ENCODE peak calls at places on chromosome 22, in four cellular contexts. H is IMR-90, K is uterus, I is Peyer's patch. E is an unnamed sample.

GRCh38 chr22:43409800-43410199 is 2.0 kb upstream of the MPPED1 start:
- DNase-seq in H (no peak), K (no peak), I (no peak), E (no peak)

GRCh38 chr22:45217345-45217744 is 23.3 kb downstream of the KIAA0930 start:
- DNase-seq in H (no peak), K (no peak), I (no peak), E (no peak)

GRCh38 chr22:20001082-20001638 is 15.5 kb downstream of the ARVCF start:
- DNase-seq in H (peak; percentile 43), K (no peak), I (no peak), E (no peak)

GRCh38 chr22:19797086-19797485 is 36.5 kb downstream of the TBX1 start:
- DNase-seq in H (no peak), K (no peak), I (no peak), E (no peak)

GRCh38 chr22:23128269-23129108 is 13.3 kb downstream of the RSPH14 start:
- DNase-seq in H (peak; percentile 84), K (peak; percentile 66), I (peak; percentile 88), E (peak; percentile 50)

GRCh38 chr22:30426395-30427353 is 1.1 kb downstream of the MTFP1 start:
- DNase-seq in H (peak; percentile 59), K (peak; percentile 68), I (peak; percentile 94), E (no peak)

GRCh38 chr22:36954251-36955014 is 41.0 kb downstream of the CSF2RB start:
- DNase-seq in H (no peak), K (no peak), I (no peak), E (no peak)

GRCh38 chr22:33271390-33272161 is 213.4 kb upstream of the SYN3 start:
- DNase-seq in H (peak; percentile 13), K (peak; percentile 36), I (peak; percentile 51), E (no peak)

GRCh38 chr22:44407404-44408226 is 90.4 kb downstream of the RTL6 start:
- DNase-seq in H (no peak), K (no peak), I (no peak), E (no peak)

GRCh38 chr22:43900206-43900605 is 8.4 kb upstream of the PNPLA5 start:
- DNase-seq in H (no peak), K (no peak), I (no peak), E (no peak)

GRCh38 chr22:44037519-44038370 is 13.6 kb downstream of the PARVB start:
- DNase-seq in H (peak; percentile 97), K (peak; percentile 63), I (no peak), E (peak; percentile 86)

GRCh38 chr22:30252411-30253204 is 6.0 kb upstream of the LIF start:
- DNase-seq in H (no peak), K (no peak), I (no peak), E (peak; percentile 45)

GRCh38 chr22:22942511-22943329 is 55.1 kb downstream of the IGLL5 start:
- DNase-seq in H (peak; percentile 51), K (peak; percentile 18), I (peak; percentile 93), E (peak; percentile 38)

GRCh38 chr22:23071163-23072034 is 1.1 kb downstream of the GNAZ start:
- DNase-seq in H (no peak), K (no peak), I (peak; percentile 43), E (no peak)

GRCh38 chr22:23251445-23252093 is 71.3 kb downstream of the BCR start:
- DNase-seq in H (peak; percentile 45), K (no peak), I (peak; percentile 83), E (peak; percentile 31)

GRCh38 chr22:30806391-30806861 is 111.8 kb downstream of the OSBP2 start:
- DNase-seq in H (peak; percentile 67), K (no peak), I (no peak), E (peak; percentile 44)

GRCh38 chr22:33438273-33438672 is 380.1 kb upstream of the SYN3 start:
- DNase-seq in H (peak; percentile 89), K (peak; percentile 15), I (no peak), E (peak; percentile 61)

GRCh38 chr22:41446057-41446501 is 522 bp downstream of the TOB2 start:
- DNase-seq in H (no peak), K (peak; percentile 44), I (peak; percentile 63), E (no peak)

GRCh38 chr22:43420991-43421665 is 9.3 kb downstream of the MPPED1 start:
- DNase-seq in H (no peak), K (no peak), I (no peak), E (no peak)

GRCh38 chr22:25739659-25740344 is 2.2 kb upstream of the MYO18B start:
- DNase-seq in H (no peak), K (no peak), I (peak; percentile 34), E (no peak)

GRCh38 chr22:25742918-25743708 is 1.1 kb downstream of the MYO18B start:
- DNase-seq in H (no peak), K (no peak), I (no peak), E (no peak)

GRCh38 chr22:25745341-25746011 is 3.5 kb downstream of the MYO18B start:
- DNase-seq in H (peak; percentile 58), K (no peak), I (no peak), E (peak; percentile 30)

GRCh38 chr22:25744694-25745093 is 2.7 kb downstream of the MYO18B start:
- DNase-seq in H (no peak), K (no peak), I (no peak), E (no peak)

DNA sequence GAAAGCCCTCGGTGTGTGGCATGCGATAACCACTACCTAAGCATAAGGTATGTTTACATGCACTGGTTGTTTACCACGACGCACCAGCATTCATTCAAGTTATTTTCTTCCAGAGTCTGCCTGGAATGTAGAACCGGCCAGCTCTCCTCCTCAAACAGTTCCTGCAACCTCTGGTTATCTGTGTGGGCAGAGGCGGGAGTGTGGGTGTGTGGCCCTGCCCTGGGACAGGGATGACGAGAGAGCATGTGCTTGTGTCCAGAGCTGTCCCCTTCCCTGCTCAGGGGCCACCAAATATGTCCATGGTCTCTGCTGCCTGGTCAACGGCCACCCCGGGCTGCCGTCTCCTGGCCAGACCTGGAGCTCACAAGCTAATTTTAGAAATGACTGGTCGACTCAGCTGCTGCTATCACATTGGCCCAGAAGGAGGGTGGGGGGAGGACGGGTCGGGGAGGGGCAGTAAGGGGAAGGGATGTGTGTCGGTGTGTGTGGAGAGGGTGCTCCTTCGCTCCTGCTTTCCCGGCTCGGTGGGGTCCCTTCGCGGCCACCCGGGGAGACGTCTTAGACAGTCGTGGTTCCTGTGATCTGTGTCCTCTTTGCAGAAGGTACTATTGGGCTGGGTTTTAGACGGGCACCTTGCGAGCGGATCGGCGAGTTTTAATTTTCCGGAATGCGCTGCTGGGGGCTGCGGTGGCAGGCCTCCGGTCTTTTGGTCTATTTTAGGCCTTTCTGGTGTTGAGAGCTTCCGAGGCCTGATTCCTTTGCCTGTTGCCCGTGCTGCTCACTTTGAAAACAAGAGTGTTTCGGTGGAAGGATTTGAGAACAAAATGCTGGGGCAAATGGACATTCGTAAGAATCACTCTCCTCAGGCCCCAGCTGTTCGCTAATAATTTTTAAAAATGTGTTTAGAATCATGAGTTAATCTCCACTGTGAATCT is at the start of gene MYO18B:
- DNase-seq in H (no peak), K (no peak), I (peak; percentile 27), E (no peak)
- TF ChIP-seq POLR2A in H (no peak), K (no peak), I (no peak), E (no peak)

DNA sequence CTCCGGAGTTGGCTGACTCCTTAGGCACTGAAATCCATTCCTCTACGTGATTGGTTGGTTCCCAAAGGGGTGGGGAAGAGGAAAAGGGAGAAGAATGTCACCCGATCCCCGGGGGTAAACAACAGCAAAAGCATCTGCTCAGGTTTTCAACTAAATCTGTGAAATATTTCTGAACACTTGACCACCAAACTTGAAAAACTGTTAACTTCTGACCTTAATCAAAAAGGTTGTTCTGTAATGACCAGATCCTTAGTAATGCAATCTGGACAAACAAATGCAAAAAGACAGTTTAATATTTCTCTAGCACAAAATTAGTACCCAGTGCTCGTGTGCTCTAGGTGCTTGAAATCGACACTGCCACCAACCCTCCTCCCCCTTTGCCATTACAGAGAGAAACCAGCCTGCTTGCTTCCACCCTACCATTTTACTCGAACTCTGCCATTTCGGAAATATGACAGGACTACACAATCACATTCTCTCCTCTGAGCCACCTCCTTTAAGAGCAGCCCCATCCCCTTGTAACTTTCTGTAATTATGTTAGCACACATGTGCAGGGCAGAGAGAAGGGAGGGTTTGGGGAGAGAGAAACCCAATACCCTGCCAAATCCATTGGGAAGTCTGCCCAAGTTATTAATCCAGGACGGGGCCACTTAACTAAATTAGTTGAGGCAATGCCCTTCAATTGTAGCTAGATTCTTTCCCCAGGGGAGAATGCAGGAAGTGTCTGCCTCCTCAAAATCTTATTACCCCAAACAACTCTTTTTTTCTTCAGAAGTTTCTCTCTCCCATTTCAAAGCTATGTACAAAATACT is 113.8 kb downstream of the RBFOX2 start:
- DNase-seq in H (peak; percentile 91), K (peak; percentile 43), I (peak; percentile 75), E (peak; percentile 15)
- TF ChIP-seq POLR2A in H (no peak), K (no peak), I (no peak), E (no peak)

DNA sequence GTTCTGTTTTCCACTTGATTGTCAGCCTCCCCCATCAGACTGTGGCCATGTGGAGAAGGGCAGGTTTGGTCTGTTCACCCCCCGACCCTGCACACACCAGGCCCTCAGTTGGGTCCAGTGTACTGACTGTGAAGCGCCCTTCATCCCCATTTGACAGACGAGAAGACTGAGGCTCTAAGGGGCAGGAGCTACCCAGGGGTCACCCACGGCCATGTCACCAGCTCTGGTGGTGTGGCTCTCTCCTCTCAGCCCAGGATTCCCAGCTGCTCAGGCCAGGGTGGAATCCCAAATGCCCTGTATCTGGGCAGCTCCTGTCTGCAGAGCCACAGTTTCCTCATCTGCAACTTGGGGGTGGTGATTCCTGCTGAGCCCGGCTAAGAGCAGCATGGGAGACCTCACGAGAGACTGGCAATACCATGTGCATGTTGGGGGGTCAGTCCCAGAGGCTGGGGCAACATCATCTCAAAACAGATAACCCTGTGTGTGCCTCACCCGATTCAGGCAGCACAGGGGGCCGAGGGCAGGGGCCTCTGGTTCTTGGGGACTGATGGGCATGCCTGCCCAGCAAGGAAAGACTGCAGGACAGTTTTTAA is 46.6 kb downstream of the MN1 start:
- DNase-seq in H (no peak), K (no peak), I (no peak), E (no peak)
- TF ChIP-seq POLR2A in H (no peak), K (no peak), I (no peak), E (no peak)

DNA sequence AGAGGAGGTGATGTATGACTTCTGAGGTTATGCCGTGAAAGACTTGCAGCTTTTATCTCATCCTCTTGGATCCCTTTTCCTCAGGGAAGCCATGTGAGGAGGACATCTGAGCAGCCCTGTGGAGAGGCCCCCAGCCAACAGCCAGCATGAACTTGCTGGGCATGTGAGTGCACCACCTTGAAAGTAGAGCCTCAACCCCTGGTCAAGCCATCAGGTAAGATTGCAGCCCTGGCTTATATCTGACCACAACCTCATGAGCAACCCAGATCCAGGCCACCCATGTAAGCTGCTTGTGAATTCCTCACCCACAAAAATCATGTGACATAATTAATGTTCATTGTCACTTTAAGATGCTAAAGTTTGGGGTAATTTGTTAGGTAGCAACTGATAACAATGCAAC is 121.0 kb downstream of the MIAT start:
- DNase-seq in H (no peak), K (no peak), I (no peak), E (no peak)
- TF ChIP-seq POLR2A in H (no peak), K (no peak), I (no peak), E (no peak)

GRCh38 chr22:50532353-50532700 is 2.5 kb upstream of the TYMP start:
- DNase-seq in H (no peak), K (no peak), I (no peak), E (no peak)
- TF ChIP-seq POLR2A in H (no peak), K (no peak), I (no peak), E (no peak)